ENCODE peak calls at places on chromosome 13, in five cellular contexts. One of them, this sample, is unnamed.

GRCh38 chr13:82758056-82758455 is 1124.2 kb downstream of the SLITRK1 start:
- DNase-seq in AG04449: no peak
- DNase-seq in IMR-90: peak; percentile 17
- DNase-seq in lower leg skin: no peak
- DNase-seq in fibroblast of pulmonary artery: peak; percentile 56
- DNase-seq in this sample: peak; percentile 9

GRCh38 chr13:43325636-43326035 is 302.2 kb downstream of the DNAJC15 start:
- DNase-seq in fibroblast of pulmonary artery: no peak
- DNase-seq in IMR-90: no peak
- DNase-seq in lower leg skin: no peak
- DNase-seq in AG04449: no peak
- DNase-seq in this sample: no peak

GRCh38 chr13:84574851-84575250 is 692.6 kb upstream of the SLITRK1 start:
- DNase-seq in IMR-90: peak; percentile 16
- DNase-seq in lower leg skin: no peak
- DNase-seq in fibroblast of pulmonary artery: peak; percentile 51
- DNase-seq in AG04449: peak; percentile 4
- DNase-seq in this sample: peak; percentile 21

GRCh38 chr13:83220241-83220640 is 662.0 kb downstream of the SLITRK1 start:
- DNase-seq in IMR-90: peak; percentile 51
- DNase-seq in fibroblast of pulmonary artery: no peak
- DNase-seq in AG04449: no peak
- DNase-seq in lower leg skin: no peak
- DNase-seq in this sample: peak; percentile 47

GRCh38 chr13:79353698-79354097 is 52.4 kb downstream of the RBM26 start:
- DNase-seq in fibroblast of pulmonary artery: peak; percentile 42
- DNase-seq in IMR-90: no peak
- DNase-seq in AG04449: no peak
- DNase-seq in lower leg skin: no peak
- DNase-seq in this sample: peak; percentile 4

GRCh38 chr13:86185636-86186035 is 386.4 kb upstream of the SLITRK6 start:
- DNase-seq in AG04449: no peak
- DNase-seq in IMR-90: no peak
- DNase-seq in lower leg skin: no peak
- DNase-seq in fibroblast of pulmonary artery: no peak
- DNase-seq in this sample: no peak

GRCh38 chr13:33323766-33324525 is 38.4 kb upstream of the STARD13 start:
- DNase-seq in AG04449: no peak
- DNase-seq in fibroblast of pulmonary artery: peak; percentile 42
- DNase-seq in IMR-90: peak; percentile 63
- DNase-seq in lower leg skin: no peak
- DNase-seq in this sample: peak; percentile 61

GRCh38 chr13:111398715-111399299 is 78.4 kb downstream of the TEX29 start:
- DNase-seq in AG04449: no peak
- DNase-seq in lower leg skin: peak; percentile 45
- DNase-seq in IMR-90: no peak
- DNase-seq in fibroblast of pulmonary artery: no peak
- DNase-seq in this sample: no peak

GRCh38 chr13:25406377-25406776 is 34.6 kb downstream of the ATP8A2 start:
- DNase-seq in fibroblast of pulmonary artery: no peak
- DNase-seq in AG04449: no peak
- DNase-seq in IMR-90: no peak
- DNase-seq in lower leg skin: no peak
- DNase-seq in this sample: no peak

GRCh38 chr13:35164324-35164932 is 222.4 kb downstream of the NBEA start:
- DNase-seq in lower leg skin: no peak
- DNase-seq in IMR-90: peak; percentile 27
- DNase-seq in fibroblast of pulmonary artery: peak; percentile 65
- DNase-seq in AG04449: no peak
- DNase-seq in this sample: peak; percentile 59

GRCh38 chr13:86945596-86945995 is 725.6 kb upstream of the SLITRK5 start:
- DNase-seq in AG04449: no peak
- DNase-seq in IMR-90: no peak
- DNase-seq in fibroblast of pulmonary artery: no peak
- DNase-seq in lower leg skin: no peak
- DNase-seq in this sample: no peak

GRCh38 chr13:68046900-68047299 is 816.8 kb upstream of the PCDH9 start:
- DNase-seq in AG04449: no peak
- DNase-seq in fibroblast of pulmonary artery: peak; percentile 7
- DNase-seq in IMR-90: no peak
- DNase-seq in lower leg skin: no peak
- DNase-seq in this sample: no peak

GRCh38 chr13:95023405-95023804 is 277.8 kb downstream of the ABCC4 start:
- DNase-seq in IMR-90: peak; percentile 26
- DNase-seq in fibroblast of pulmonary artery: peak; percentile 17
- DNase-seq in AG04449: no peak
- DNase-seq in lower leg skin: no peak
- DNase-seq in this sample: no peak

GRCh38 chr13:114249062-114249461 is 14.4 kb downstream of the CDC16 start:
- DNase-seq in AG04449: no peak
- DNase-seq in IMR-90: no peak
- DNase-seq in lower leg skin: no peak
- DNase-seq in fibroblast of pulmonary artery: no peak
- DNase-seq in this sample: no peak

GRCh38 chr13:76813874-76814273 is 72.3 kb downstream of the KCTD12 start:
- DNase-seq in lower leg skin: no peak
- DNase-seq in IMR-90: no peak
- DNase-seq in AG04449: no peak
- DNase-seq in fibroblast of pulmonary artery: no peak
- DNase-seq in this sample: no peak

GRCh38 chr13:114071991-114072390 is 60.4 kb downstream of the RASA3 start:
- DNase-seq in lower leg skin: peak; percentile 69
- DNase-seq in AG04449: no peak
- DNase-seq in fibroblast of pulmonary artery: no peak
- DNase-seq in IMR-90: no peak
- DNase-seq in this sample: no peak

GRCh38 chr13:33483471-33483870 is 197.9 kb upstream of the STARD13 start:
- DNase-seq in AG04449: no peak
- DNase-seq in lower leg skin: no peak
- DNase-seq in fibroblast of pulmonary artery: no peak
- DNase-seq in IMR-90: peak; percentile 28
- DNase-seq in this sample: peak; percentile 40

GRCh38 chr13:97540696-97541095 is 106.7 kb downstream of the RAP2A start:
- DNase-seq in fibroblast of pulmonary artery: peak; percentile 67
- DNase-seq in AG04449: no peak
- DNase-seq in IMR-90: peak; percentile 28
- DNase-seq in lower leg skin: no peak
- DNase-seq in this sample: peak; percentile 62

GRCh38 chr13:65593298-65593874 is 1636.8 kb downstream of the PCDH9 start:
- DNase-seq in fibroblast of pulmonary artery: no peak
- DNase-seq in AG04449: no peak
- DNase-seq in lower leg skin: no peak
- DNase-seq in IMR-90: no peak
- DNase-seq in this sample: no peak

GRCh38 chr13:111658150-111659100 is 338.0 kb downstream of the TEX29 start:
- DNase-seq in IMR-90: no peak
- DNase-seq in AG04449: no peak
- DNase-seq in fibroblast of pulmonary artery: no peak
- DNase-seq in lower leg skin: peak; percentile 76
- DNase-seq in this sample: no peak

GRCh38 chr13:112510987-112511715 is 76.8 kb downstream of the TUBGCP3 start:
- DNase-seq in IMR-90: no peak
- DNase-seq in fibroblast of pulmonary artery: no peak
- DNase-seq in AG04449: no peak
- DNase-seq in lower leg skin: no peak
- DNase-seq in this sample: no peak

GRCh38 chr13:113114511-113115362 is 7.9 kb upstream of the F10 start:
- DNase-seq in lower leg skin: peak; percentile 72
- DNase-seq in fibroblast of pulmonary artery: no peak
- DNase-seq in AG04449: no peak
- DNase-seq in IMR-90: no peak
- DNase-seq in this sample: no peak

GRCh38 chr13:75963318-75963717 is 327.2 kb downstream of the LMO7 start:
- DNase-seq in IMR-90: no peak
- DNase-seq in lower leg skin: no peak
- DNase-seq in AG04449: no peak
- DNase-seq in fibroblast of pulmonary artery: no peak
- DNase-seq in this sample: peak; percentile 1

GRCh38 chr13:103466761-103467160 is 400.5 kb upstream of the SLC10A2 start:
- DNase-seq in lower leg skin: no peak
- DNase-seq in IMR-90: no peak
- DNase-seq in AG04449: no peak
- DNase-seq in fibroblast of pulmonary artery: no peak
- DNase-seq in this sample: no peak

GRCh38 chr13:80462567-80462966 is 121.6 kb upstream of the SPRY2 start:
- DNase-seq in AG04449: no peak
- DNase-seq in IMR-90: no peak
- DNase-seq in lower leg skin: no peak
- DNase-seq in fibroblast of pulmonary artery: no peak
- DNase-seq in this sample: no peak

GRCh38 chr13:48303331-48304131 is at the start of gene RB1:
- DNase-seq in lower leg skin: peak; percentile 98
- DNase-seq in fibroblast of pulmonary artery: peak; percentile 93
- DNase-seq in IMR-90: peak; percentile 87
- DNase-seq in AG04449: no peak
- DNase-seq in this sample: peak; percentile 93

GRCh38 chr13:48297131-48297786 is 6.3 kb upstream of the RB1 start:
- DNase-seq in fibroblast of pulmonary artery: no peak
- DNase-seq in lower leg skin: no peak
- DNase-seq in IMR-90: no peak
- DNase-seq in AG04449: no peak
- DNase-seq in this sample: no peak

GRCh38 chr13:48299591-48299990 is 4.0 kb upstream of the RB1 start:
- DNase-seq in lower leg skin: no peak
- DNase-seq in IMR-90: no peak
- DNase-seq in fibroblast of pulmonary artery: no peak
- DNase-seq in AG04449: no peak
- DNase-seq in this sample: no peak

GRCh38 chr13:48304132-48304876 is 753 bp downstream of the RB1 start:
- DNase-seq in IMR-90: peak; percentile 55
- DNase-seq in fibroblast of pulmonary artery: peak; percentile 59
- DNase-seq in AG04449: no peak
- DNase-seq in lower leg skin: peak; percentile 87
- DNase-seq in this sample: peak; percentile 56

GRCh38 chr13:48302920-48303330 is 626 bp upstream of the RB1 start:
- DNase-seq in fibroblast of pulmonary artery: no peak
- DNase-seq in AG04449: no peak
- DNase-seq in lower leg skin: no peak
- DNase-seq in IMR-90: peak; percentile 37
- DNase-seq in this sample: no peak
- H3K4me3 ChIP-seq in fibroblast of pulmonary artery: peak overlapping the region; percentile 74
- H3K4me3 ChIP-seq in AG04449: peak overlapping the region; percentile 79
- H3K4me3 ChIP-seq in lower leg skin: peak overlapping the region; percentile 98
- H3K4me3 ChIP-seq in IMR-90: peak overlapping the region; percentile 59
- H3K4me3 ChIP-seq in this sample: peak overlapping the region; percentile 75

GRCh38 chr13:99907627-99908026 is 63.9 kb downstream of the ZIC5 start:
- DNase-seq in IMR-90: no peak
- DNase-seq in lower leg skin: no peak
- DNase-seq in AG04449: no peak
- DNase-seq in fibroblast of pulmonary artery: no peak
- DNase-seq in this sample: no peak

GRCh38 chr13:99908129-99908805 is 63.3 kb downstream of the ZIC5 start:
- DNase-seq in fibroblast of pulmonary artery: no peak
- DNase-seq in lower leg skin: no peak
- DNase-seq in IMR-90: no peak
- DNase-seq in AG04449: no peak
- DNase-seq in this sample: no peak

GRCh38 chr13:99905814-99906213 is 65.8 kb downstream of the ZIC5 start:
- DNase-seq in fibroblast of pulmonary artery: no peak
- DNase-seq in AG04449: no peak
- DNase-seq in lower leg skin: no peak
- DNase-seq in IMR-90: no peak
- DNase-seq in this sample: no peak

GRCh38 chr13:99905224-99905623 is 66.3 kb downstream of the ZIC5 start:
- DNase-seq in AG04449: no peak
- DNase-seq in lower leg skin: no peak
- DNase-seq in fibroblast of pulmonary artery: no peak
- DNase-seq in IMR-90: no peak
- DNase-seq in this sample: no peak

DNA sequence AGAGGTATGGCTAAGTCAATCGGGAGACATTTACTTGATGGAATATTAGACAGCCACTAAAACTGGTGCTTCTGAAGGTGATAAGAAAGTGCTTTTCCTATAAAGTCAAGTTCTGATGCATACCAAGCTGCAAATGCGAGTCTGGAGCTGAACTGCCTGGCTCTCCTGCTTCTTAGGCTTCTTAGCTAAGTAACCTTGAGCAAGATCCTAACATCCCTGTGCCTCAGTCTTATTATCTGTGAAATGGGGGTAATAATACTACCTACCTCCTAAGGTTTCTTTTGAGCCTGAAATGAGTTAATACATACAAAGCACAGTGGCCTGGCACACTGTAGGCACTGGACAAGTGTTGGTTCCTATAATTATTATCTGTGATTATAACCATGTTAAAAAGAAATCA is 64.5 kb downstream of the ZIC5 start:
- DNase-seq in lower leg skin: no peak
- DNase-seq in fibroblast of pulmonary artery: no peak
- DNase-seq in IMR-90: no peak
- DNase-seq in AG04449: no peak
- DNase-seq in this sample: no peak
- H3K4me3 ChIP-seq in lower leg skin: no peak overlapping the region
- H3K4me3 ChIP-seq in fibroblast of pulmonary artery: no peak overlapping the region
- H3K4me3 ChIP-seq in IMR-90: no peak overlapping the region
- H3K4me3 ChIP-seq in AG04449: no peak overlapping the region
- H3K4me3 ChIP-seq in this sample: no peak overlapping the region

GRCh38 chr13:20774746-20775145 is 985 bp upstream of the EEF1AKMT1 start:
- DNase-seq in lower leg skin: no peak
- DNase-seq in fibroblast of pulmonary artery: no peak
- DNase-seq in IMR-90: no peak
- DNase-seq in AG04449: no peak
- DNase-seq in this sample: no peak

GRCh38 chr13:20775961-20776360 is 2.2 kb upstream of the EEF1AKMT1 start:
- DNase-seq in lower leg skin: no peak
- DNase-seq in IMR-90: no peak
- DNase-seq in fibroblast of pulmonary artery: no peak
- DNase-seq in AG04449: no peak
- DNase-seq in this sample: no peak

GRCh38 chr13:20772401-20773131 is 1.2 kb downstream of the EEF1AKMT1 start:
- DNase-seq in lower leg skin: no peak
- DNase-seq in fibroblast of pulmonary artery: peak; percentile 13
- DNase-seq in AG04449: no peak
- DNase-seq in IMR-90: peak; percentile 1
- DNase-seq in this sample: peak; percentile 26

GRCh38 chr13:20776751-20777150 is 3.0 kb upstream of the EEF1AKMT1 start:
- DNase-seq in IMR-90: no peak
- DNase-seq in fibroblast of pulmonary artery: no peak
- DNase-seq in AG04449: no peak
- DNase-seq in lower leg skin: no peak
- DNase-seq in this sample: no peak

GRCh38 chr13:20773194-20774080 is at the start of gene EEF1AKMT1:
- DNase-seq in fibroblast of pulmonary artery: peak; percentile 96
- DNase-seq in IMR-90: peak; percentile 91
- DNase-seq in lower leg skin: peak; percentile 99
- DNase-seq in AG04449: peak; percentile 40
- DNase-seq in this sample: peak; percentile 93
- H3K4me3 ChIP-seq in fibroblast of pulmonary artery: peak within 1 kb of the TSS; percentile 74
- H3K4me3 ChIP-seq in IMR-90: peak within 1 kb of the TSS; percentile 58
- H3K4me3 ChIP-seq in lower leg skin: peak within 1 kb of the TSS; percentile 55
- H3K4me3 ChIP-seq in AG04449: peak within 1 kb of the TSS; percentile 70
- H3K4me3 ChIP-seq in this sample: peak within 1 kb of the TSS; percentile 59

DNA sequence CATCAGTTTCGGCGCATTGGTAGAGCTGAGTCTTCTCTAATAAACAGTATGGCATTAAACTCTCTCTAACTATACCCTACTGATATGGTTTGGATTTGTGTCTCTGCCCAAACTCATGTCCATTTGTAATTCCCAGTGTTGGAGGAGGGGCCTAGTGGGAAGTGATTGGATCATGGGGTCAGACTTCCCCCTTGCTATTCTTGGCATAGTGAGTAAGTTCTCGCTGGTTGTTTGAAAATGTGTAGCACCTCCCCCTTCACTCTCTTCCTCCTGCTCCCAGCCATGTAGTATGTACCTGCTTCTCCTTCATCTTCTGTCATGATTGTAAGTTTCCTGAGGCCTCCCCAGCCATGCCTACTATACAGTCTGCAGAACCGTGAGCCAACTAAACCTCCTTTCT is 682.7 kb upstream of the ARGLU1 start:
- DNase-seq in IMR-90: peak; percentile 22
- DNase-seq in AG04449: no peak
- DNase-seq in lower leg skin: no peak
- DNase-seq in fibroblast of pulmonary artery: peak; percentile 1
- DNase-seq in this sample: no peak
- H3K4me3 ChIP-seq in IMR-90: no peak overlapping the region
- H3K4me3 ChIP-seq in AG04449: no peak overlapping the region
- H3K4me3 ChIP-seq in lower leg skin: no peak overlapping the region
- H3K4me3 ChIP-seq in fibroblast of pulmonary artery: no peak overlapping the region
- H3K4me3 ChIP-seq in this sample: no peak overlapping the region

This sample was measured in cardiac fibroblast.